ENCODE peak calls at places on chromosomes 3 and 15, in five cellular contexts. X is fibroblast of the aortic adventitia, N is neuronal stem cell, C is AG04449, B is NCI-H748 treated with DMSO at 0.1 percent for 48 hours. R is an unnamed sample.

GRCh38 chr3:79769234-79769633 is 1.4 kb upstream of the ROBO1 start:
- DNase-seq in X (no peak), N (no peak), C (no peak), B (no peak), R (no peak)

GRCh38 chr3:147404800-147405551 is 1.4 kb downstream of the ZIC4 start:
- DNase-seq in X (no peak), N (no peak), C (no peak), B (no peak), R (no peak)

GRCh38 chr3:16084887-16085286 is 89.6 kb upstream of the GALNT15 start:
- DNase-seq in X (peak), N (no peak), C (no peak), B (no peak), R (no peak)

GRCh38 chr3:154421067-154421466 is 8.9 kb downstream of the GPR149 start:
- DNase-seq in X (peak), N (peak), C (no peak), B (no peak), R (no peak)

GRCh38 chr3:9703736-9704342 is at the start of gene CPNE9:
- DNase-seq in X (no peak), N (no peak), C (no peak), B (no peak), R (no peak)

GRCh38 chr3:117630469-117630868 is 920.9 kb downstream of the TUSC7 start:
- DNase-seq in X (no peak), N (no peak), C (no peak), B (no peak), R (no peak)

GRCh38 chr3:11662392-11662990 is 18.8 kb upstream of the VGLL4 start:
- DNase-seq in X (peak), N (no peak), C (no peak), B (no peak), R (no peak)

GRCh38 chr3:197309528-197310361 is 11.3 kb upstream of the DLG1 start:
- DNase-seq in X (peak), N (no peak), C (peak), B (no peak), R (peak)

GRCh38 chr3:1962531-1963090 is 136.1 kb upstream of the CNTN4 start:
- DNase-seq in X (no peak), N (no peak), C (no peak), B (peak), R (no peak)

GRCh38 chr3:79369306-79369705 is 398.5 kb downstream of the ROBO1 start:
- DNase-seq in X (peak), N (no peak), C (no peak), B (no peak), R (no peak)

GRCh38 chr15:68098465-68098864 is 44.4 kb downstream of the PIAS1 start:
- DNase-seq in X (no peak), N (no peak), C (no peak), B (no peak), R (no peak)

GRCh38 chr15:74776851-74777768 is 4.8 kb upstream of the CSK start:
- DNase-seq in X (no peak), N (no peak), C (no peak), B (no peak), R (no peak)

GRCh38 chr3:40369716-40370115 is 17.3 kb upstream of the ENTPD3 start:
- DNase-seq in X (no peak), N (no peak), C (no peak), B (no peak), R (no peak)

GRCh38 chr15:29568840-29569532 is 253.3 kb downstream of the TJP1 start:
- DNase-seq in X (no peak), N (no peak), C (no peak), B (no peak), R (peak)

GRCh38 chr15:76084263-76084662 is 24.5 kb downstream of the TMEM266 start:
- DNase-seq in X (no peak), N (no peak), C (no peak), B (no peak), R (no peak)

GRCh38 chr3:152278674-152279427 is 10.1 kb downstream of the MBNL1 start:
- DNase-seq in X (no peak), N (no peak), C (no peak), B (no peak), R (no peak)

GRCh38 chr3:61979645-61980430 is 393.5 kb downstream of the FEZF2 start:
- DNase-seq in X (no peak), N (no peak), C (no peak), B (no peak), R (no peak)

GRCh38 chr3:127694467-127695215 is 21.9 kb downstream of the ABTB1 start:
- DNase-seq in X (no peak), N (no peak), C (no peak), B (no peak), R (peak)

GRCh38 chr15:86555939-86556725 is 476.5 kb downstream of the AGBL1 start:
- DNase-seq in X (no peak), N (no peak), C (no peak), B (peak), R (peak)

GRCh38 chr3:129878355-129878754 is 15.2 kb downstream of the TMCC1 start:
- DNase-seq in X (no peak), N (no peak), C (no peak), B (no peak), R (no peak)